ENCODE peak calls at places on chromosomes 16 and 17, in six cellular contexts. G is A549, E is BJ, R is breast epithelium, F is GM12865, P is hepatocyte. I is an unnamed sample.

GRCh38 chr16:75702247-75702646 is 986 bp upstream of the DUXB start:
- DNase-seq in G (no peak), E (no peak), R (no peak), F (no peak), P (peak; percentile 19), I (no peak)

GRCh38 chr17:60468371-60468770 is 46.1 kb downstream of the CHCT1 start:
- DNase-seq in G (no peak), E (no peak), R (no peak), F (no peak), P (no peak), I (no peak)

GRCh38 chr17:35731239-35731931 is at the start of gene RASL10B:
- DNase-seq in G (no peak), E (no peak), R (peak; percentile 16), F (no peak), P (peak; percentile 70), I (no peak)

GRCh38 chr16:72301416-72302048 is 129.6 kb upstream of the PMFBP1 start:
- DNase-seq in G (no peak), E (no peak), R (no peak), F (no peak), P (no peak), I (no peak)

GRCh38 chr16:29744541-29745101 is 1.2 kb downstream of the C16orf54 start:
- DNase-seq in G (no peak), E (no peak), R (no peak), F (no peak), P (no peak), I (no peak)

GRCh38 chr16:27670071-27670825 is 120.3 kb downstream of the KATNIP start:
- DNase-seq in G (no peak), E (no peak), R (no peak), F (no peak), P (no peak), I (no peak)

GRCh38 chr17:281365-281999 is 71.1 kb downstream of the RPH3AL start:
- DNase-seq in G (no peak), E (no peak), R (no peak), F (no peak), P (no peak), I (no peak)

GRCh38 chr17:2996208-2996855 is 67.1 kb downstream of the OR1D5 start:
- DNase-seq in G (no peak), E (no peak), R (no peak), F (no peak), P (no peak), I (no peak)

GRCh38 chr16:13994239-13995106 is 74.5 kb downstream of the ERCC4 start:
- DNase-seq in G (no peak), E (no peak), R (no peak), F (no peak), P (no peak), I (no peak)

GRCh38 chr17:81404557-81405165 is 9.4 kb downstream of the BAHCC1 start:
- DNase-seq in G (no peak), E (no peak), R (no peak), F (no peak), P (no peak), I (no peak)

GRCh38 chr17:69434164-69434579 is 19.7 kb downstream of the MAP2K6 start:
- DNase-seq in G (no peak), E (no peak), R (no peak), F (no peak), P (peak; percentile 53), I (peak; percentile 93)

GRCh38 chr16:22018559-22018958 is 10.6 kb downstream of the MOSMO start:
- DNase-seq in G (no peak), E (no peak), R (no peak), F (no peak), P (no peak), I (no peak)

GRCh38 chr17:15185625-15185991 is 79.5 kb downstream of the PMP22 start:
- DNase-seq in G (no peak), E (peak; percentile 52), R (no peak), F (no peak), P (peak; percentile 58), I (peak; percentile 77)

GRCh38 chr16:56419740-56420548 is 5.4 kb downstream of the AMFR start:
- DNase-seq in G (no peak), E (no peak), R (no peak), F (no peak), P (no peak), I (no peak)

GRCh38 chr16:81204794-81205680 is 33.5 kb upstream of the BCO1 start:
- DNase-seq in G (peak; percentile 63), E (no peak), R (no peak), F (peak; percentile 53), P (peak; percentile 80), I (peak; percentile 21)

GRCh38 chr16:88453621-88454314 is 688 bp downstream of the ZFPM1 start:
- DNase-seq in G (no peak), E (no peak), R (no peak), F (peak; percentile 29), P (peak; percentile 58), I (no peak)

GRCh38 chr17:61862105-61862574 is 1.2 kb downstream of the BRIP1 start:
- DNase-seq in G (no peak), E (no peak), R (no peak), F (peak; percentile 2), P (no peak), I (no peak)
- H3K4me3 ChIP-seq in G (peak overlapping the region; percentile 73), E (no peak overlapping the region), R (no peak overlapping the region), F (peak overlapping the region; percentile 91), P (peak overlapping the region; percentile 73), I (peak overlapping the region; percentile 87)

GRCh38 chr17:19867654-19868395 is at the start of gene ULK2:
- DNase-seq in G (peak; percentile 52), E (no peak), R (peak; percentile 24), F (peak; percentile 86), P (peak; percentile 89), I (no peak)
- TF ChIP-seq CTCF in G (peak; percentile 39), E (no peak), R (peak; percentile 10), F (peak; percentile 10), P (peak; percentile 3), I (no peak)

GRCh38 chr17:77884019-77884418 is 74.5 kb upstream of the TNRC6C start:
- DNase-seq in G (no peak), E (no peak), R (no peak), F (no peak), P (peak; percentile 63), I (peak; percentile 42)

GRCh38 chr17:77883213-77883650 is 75.3 kb upstream of the TNRC6C start:
- DNase-seq in G (no peak), E (no peak), R (no peak), F (no peak), P (no peak), I (no peak)

GRCh38 chr17:77882040-77882439 is 76.5 kb upstream of the TNRC6C start:
- DNase-seq in G (no peak), E (no peak), R (no peak), F (no peak), P (no peak), I (no peak)

GRCh38 chr17:77881545-77881944 is 77.0 kb upstream of the TNRC6C start:
- DNase-seq in G (no peak), E (no peak), R (peak; percentile 55), F (peak; percentile 93), P (peak; percentile 46), I (no peak)

DNA sequence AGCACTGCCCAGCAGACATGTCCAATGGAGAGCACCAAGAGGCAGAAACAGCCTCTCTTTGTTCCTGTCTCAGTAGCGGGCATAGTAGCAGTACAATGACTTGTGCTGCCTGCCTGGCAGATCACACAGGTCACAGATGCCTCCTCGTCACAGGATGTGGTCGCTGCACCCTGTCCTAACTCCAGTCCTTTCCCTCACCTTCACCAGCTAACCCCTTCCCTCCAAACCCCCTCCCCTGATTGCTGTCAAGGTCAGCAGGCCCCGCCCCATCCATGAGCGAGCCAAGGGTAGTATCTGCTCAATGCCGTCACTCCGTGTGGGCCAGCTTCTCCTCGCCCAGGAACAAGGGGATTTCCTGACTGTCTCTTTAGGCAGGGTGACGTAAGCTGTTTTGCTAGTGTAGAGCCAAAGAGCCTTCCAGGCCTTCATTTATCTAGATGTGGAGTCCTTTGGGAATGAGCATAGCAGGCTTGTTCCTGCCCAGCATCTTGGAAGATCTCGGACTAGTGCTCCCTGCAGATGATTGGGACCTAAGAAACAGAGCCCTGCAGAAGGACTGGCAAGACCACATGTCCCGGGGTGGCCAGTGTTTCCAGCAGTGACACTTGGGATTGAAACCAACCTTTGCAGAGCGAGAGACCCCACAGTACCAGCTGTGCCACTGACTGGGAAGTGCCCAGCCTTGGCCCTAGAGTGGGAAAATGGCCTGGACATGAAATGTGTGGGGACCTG is 75.9 kb upstream of the TNRC6C start:
- DNase-seq in G (no peak), E (no peak), R (peak; percentile 26), F (peak; percentile 69), P (peak; percentile 47), I (no peak)
- H3K4me3 ChIP-seq in G (no peak overlapping the region), E (no peak overlapping the region), R (no peak overlapping the region), F (no peak overlapping the region), P (no peak overlapping the region), I (no peak overlapping the region)

DNA sequence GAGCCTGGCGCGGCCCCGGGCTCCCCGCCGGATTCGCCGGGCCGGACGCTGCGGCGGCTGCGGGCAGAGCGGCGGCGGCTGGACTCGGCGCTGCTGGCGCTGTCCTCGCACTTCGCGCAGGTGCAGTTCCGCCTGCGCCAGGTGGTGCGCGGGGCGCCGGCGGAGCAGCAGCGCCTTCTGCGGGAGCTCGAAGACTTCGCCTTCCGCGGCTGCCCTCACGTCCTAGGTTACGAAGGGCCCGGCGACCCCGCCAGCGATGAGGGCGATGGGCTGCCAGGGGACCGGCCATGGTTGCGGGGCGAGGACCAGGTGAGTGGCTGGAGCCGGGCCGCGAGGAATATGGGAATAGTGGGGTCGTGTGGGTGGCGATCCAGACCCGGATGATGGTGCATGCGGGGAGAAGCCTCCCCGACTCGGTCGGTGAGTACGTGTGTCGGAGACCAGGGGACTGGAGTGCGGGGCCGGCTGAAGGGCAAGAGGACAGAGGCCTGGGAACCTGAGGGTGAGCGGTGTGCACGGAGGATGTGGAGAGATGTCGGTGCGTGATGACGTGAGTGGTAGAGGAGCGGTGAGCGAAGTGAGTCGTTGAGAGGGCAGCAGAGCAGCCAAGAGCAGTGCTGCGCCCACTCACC is 517 bp downstream of the RUNDC1 start:
- DNase-seq in G (peak; percentile 76), E (no peak), R (no peak), F (peak; percentile 80), P (peak; percentile 82), I (no peak)
- TF ChIP-seq CTCF in G (peak; percentile 27), E (peak; percentile 6), R (no peak), F (peak; percentile 28), P (peak; percentile 18), I (peak; percentile 20)

DNA sequence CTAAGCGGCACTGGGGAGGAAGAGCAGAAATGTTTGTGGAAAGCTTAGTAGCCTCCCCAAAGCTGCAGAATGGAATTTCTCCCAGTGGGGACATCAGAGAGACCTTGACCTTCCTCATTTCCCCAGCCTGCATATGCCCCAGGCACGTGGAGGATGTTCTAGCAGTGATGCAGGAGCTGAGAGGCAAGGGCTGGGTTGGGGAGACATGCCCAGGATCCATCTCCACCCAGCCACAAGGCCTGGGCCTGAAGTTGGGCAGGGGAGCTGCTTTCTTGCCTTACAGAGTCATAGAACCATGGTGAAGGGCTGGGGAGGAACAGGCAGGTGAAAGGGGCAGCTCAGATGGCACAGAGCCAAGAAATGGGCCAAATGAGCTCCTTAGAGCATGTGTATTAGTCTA is 104.0 kb downstream of the TMEM132E start:
- DNase-seq in G (no peak), E (no peak), R (no peak), F (no peak), P (no peak), I (no peak)
- H3K4me3 ChIP-seq in G (no peak overlapping the region), E (no peak overlapping the region), R (no peak overlapping the region), F (no peak overlapping the region), P (no peak overlapping the region), I (no peak overlapping the region)

GRCh38 chr17:56834380-56835258 is 668 bp downstream of the DGKE start:
- DNase-seq in G (peak; percentile 43), E (no peak), R (peak; percentile 48), F (peak; percentile 90), P (peak; percentile 78), I (no peak)
- TF ChIP-seq CTCF in G (no peak), E (peak; percentile 19), R (no peak), F (peak; percentile 29), P (no peak), I (no peak)

I was measured in retinal pigment epithelial cell.